ENCODE peak calls at places on chromosomes 2 and 18, in eight cellular contexts. Q is stomach; M is astrocyte; J is NCI-H460; L is activated T-cell treated with anti-CD3 and anti-CD28 coated beads, Interleukin-2, amount 50 U/mL, for 72 hours; O is AG20443; C is DMS 273 treated with DMSO at 0.1 percent for 48 hours; Z is HCT116. I is an unnamed sample.

GRCh38 chr2:117101613-117102012 is 712.9 kb upstream of the DDX18 start:
- DNase-seq in L (no peak), Q (no peak), J (no peak), Z (no peak), M (no peak), C (no peak), O (no peak), I (no peak)

GRCh38 chr2:101330253-101330921 is 21.9 kb upstream of the RNF149 start:
- DNase-seq in O (no peak), Q (peak), Z (no peak), C (no peak), J (no peak), L (peak), M (peak), I (peak)

GRCh38 chr2:38068228-38068627 is 7.7 kb downstream of the CYP1B1 start:
- DNase-seq in M (no peak), C (no peak), Z (no peak), O (no peak), L (no peak), Q (no peak), J (no peak), I (no peak)

GRCh38 chr18:72675394-72675793 is 131.3 kb upstream of the CBLN2 start:
- DNase-seq in C (no peak), Z (no peak), O (no peak), J (no peak), L (no peak), M (peak), Q (no peak), I (no peak)

GRCh38 chr2:21754164-21754788 is 630.5 kb downstream of the TDRD15 start:
- DNase-seq in M (no peak), J (no peak), Q (no peak), O (no peak), C (no peak), L (no peak), Z (no peak), I (no peak)

GRCh38 chr2:95051636-95052035 is 26.1 kb downstream of the MAL start:
- DNase-seq in Q (no peak), Z (no peak), L (no peak), O (no peak), J (no peak), M (no peak), C (no peak), I (no peak)

GRCh38 chr2:30915485-30915884 is 108.2 kb upstream of the CAPN13 start:
- DNase-seq in M (no peak), L (no peak), O (no peak), Z (peak), J (no peak), C (no peak), Q (peak), I (no peak)

GRCh38 chr2:173427887-173428683 is 73.4 kb downstream of the CDCA7 start:
- DNase-seq in L (no peak), Q (peak), C (peak), Z (no peak), O (peak), J (no peak), M (peak), I (no peak)

GRCh38 chr2:109631741-109632140 is 17.6 kb downstream of the SOWAHC start:
- DNase-seq in Z (no peak), C (no peak), M (no peak), O (no peak), Q (no peak), L (no peak), J (no peak), I (no peak)

GRCh38 chr2:133266075-133266925 is 302.0 kb downstream of the NCKAP5 start:
- DNase-seq in C (peak), M (peak), O (peak), L (no peak), Z (no peak), J (peak), Q (peak), I (no peak)

I was measured in mucosa of gallbladder.